ENCODE peak calls at places on chromosome 9, in seven cellular contexts. I, N, L, R, D, M and U are unnamed samples.

GRCh38 chr9:119509291-119509905 is 140.2 kb upstream of the BRINP1 start:
- DNase-seq in L (no peak), I (no peak), M (no peak), R (no peak), N (no peak), D (no peak), U (no peak)

GRCh38 chr9:33236571-33236970 is 3.4 kb upstream of the SPINK4 start:
- DNase-seq in R (no peak), L (no peak), D (no peak), I (peak), N (no peak), M (no peak), U (no peak)

GRCh38 chr9:137369911-137370630 is 52.9 kb downstream of the EXD3 start:
- DNase-seq in D (peak), L (no peak), I (no peak), N (no peak), M (no peak), R (no peak), U (no peak)

GRCh38 chr9:91824151-91824550 is 125.9 kb downstream of the ROR2 start:
- DNase-seq in D (no peak), N (no peak), L (no peak), I (no peak), M (no peak), R (no peak), U (no peak)

GRCh38 chr9:97714435-97714834 is 17.3 kb upstream of the XPA start:
- DNase-seq in M (no peak), R (no peak), L (peak), I (peak), N (no peak), D (no peak), U (no peak)

GRCh38 chr9:34994429-34995287 is 5.1 kb downstream of the DNAJB5 start:
- DNase-seq in L (peak), R (peak), I (peak), N (no peak), D (peak), M (peak), U (peak)

GRCh38 chr9:114988962-114989599 is 58.7 kb upstream of the TNFSF8 start:
- DNase-seq in M (peak), R (no peak), L (peak), D (no peak), I (no peak), N (no peak), U (no peak)

GRCh38 chr9:131146186-131146585 is 20.8 kb downstream of the NUP214 start:
- DNase-seq in D (no peak), R (no peak), L (no peak), N (no peak), M (no peak), I (no peak), U (no peak)

GRCh38 chr9:137088121-137088520 is 1.3 kb downstream of the MAN1B1 start:
- DNase-seq in R (no peak), M (no peak), D (no peak), N (no peak), I (no peak), L (no peak), U (no peak)

GRCh38 chr9:82763631-82764030 is 299.3 kb downstream of the RASEF start:
- DNase-seq in R (peak), D (no peak), L (no peak), I (no peak), M (no peak), N (no peak), U (no peak)

GRCh38 chr9:34326690-34327089 is 2.4 kb downstream of the KIF24 start:
- DNase-seq in N (no peak), R (no peak), M (no peak), I (no peak), D (no peak), L (no peak), U (no peak)

GRCh38 chr9:114434878-114435311 is 47.1 kb upstream of the AKNA start:
- DNase-seq in D (no peak), L (peak), N (peak), I (peak), M (peak), R (peak), U (peak)

GRCh38 chr9:137021979-137022619 is 5.9 kb downstream of the ABCA2 start:
- DNase-seq in D (peak), N (no peak), R (peak), M (peak), I (peak), L (peak), U (peak)

GRCh38 chr9:21454149-21454548 is 13.9 kb downstream of the IFNA1 start:
- DNase-seq in R (no peak), D (no peak), I (peak), L (no peak), N (no peak), M (no peak), U (no peak)

GRCh38 chr9:10045598-10045997 is 567.2 kb downstream of the PTPRD start:
- DNase-seq in I (peak), M (peak), R (peak), D (no peak), L (peak), N (peak), U (no peak)

GRCh38 chr9:100216178-100216787 is 117.2 kb downstream of the INVS start:
- DNase-seq in M (peak), L (peak), D (peak), N (peak), R (peak), I (peak), U (peak)

GRCh38 chr9:21677834-21678233 is 124.6 kb upstream of the MTAP start:
- DNase-seq in M (peak), R (no peak), D (no peak), N (no peak), L (peak), I (peak), U (no peak)

GRCh38 chr9:92974161-92974661 is 26.9 kb downstream of the FGD3 start:
- DNase-seq in N (no peak), I (no peak), M (peak), D (peak), L (no peak), R (no peak), U (no peak)

GRCh38 chr9:81671880-81672280 is 17.5 kb downstream of the TLE1 start:
- DNase-seq in D (no peak), R (no peak), N (no peak), L (peak), M (no peak), I (peak), U (no peak)

GRCh38 chr9:134955801-134956200 is 38.1 kb upstream of the FCN1 start:
- DNase-seq in L (no peak), N (no peak), I (no peak), M (no peak), D (no peak), R (no peak), U (no peak)
- H4K8ac ChIP-seq in L (no peak), N (no peak), I (no peak), M (no peak), D (no peak), R (no peak), U (no peak)

GRCh38 chr9:123049589-123050222 is 16.2 kb downstream of the GPR21 start:
- DNase-seq in L (no peak), I (peak), N (no peak), D (no peak), R (no peak), M (no peak), U (no peak)
- H4K8ac ChIP-seq in L (no peak), I (peak), N (no peak), D (no peak), R (no peak), M (no peak), U (no peak)

DNA sequence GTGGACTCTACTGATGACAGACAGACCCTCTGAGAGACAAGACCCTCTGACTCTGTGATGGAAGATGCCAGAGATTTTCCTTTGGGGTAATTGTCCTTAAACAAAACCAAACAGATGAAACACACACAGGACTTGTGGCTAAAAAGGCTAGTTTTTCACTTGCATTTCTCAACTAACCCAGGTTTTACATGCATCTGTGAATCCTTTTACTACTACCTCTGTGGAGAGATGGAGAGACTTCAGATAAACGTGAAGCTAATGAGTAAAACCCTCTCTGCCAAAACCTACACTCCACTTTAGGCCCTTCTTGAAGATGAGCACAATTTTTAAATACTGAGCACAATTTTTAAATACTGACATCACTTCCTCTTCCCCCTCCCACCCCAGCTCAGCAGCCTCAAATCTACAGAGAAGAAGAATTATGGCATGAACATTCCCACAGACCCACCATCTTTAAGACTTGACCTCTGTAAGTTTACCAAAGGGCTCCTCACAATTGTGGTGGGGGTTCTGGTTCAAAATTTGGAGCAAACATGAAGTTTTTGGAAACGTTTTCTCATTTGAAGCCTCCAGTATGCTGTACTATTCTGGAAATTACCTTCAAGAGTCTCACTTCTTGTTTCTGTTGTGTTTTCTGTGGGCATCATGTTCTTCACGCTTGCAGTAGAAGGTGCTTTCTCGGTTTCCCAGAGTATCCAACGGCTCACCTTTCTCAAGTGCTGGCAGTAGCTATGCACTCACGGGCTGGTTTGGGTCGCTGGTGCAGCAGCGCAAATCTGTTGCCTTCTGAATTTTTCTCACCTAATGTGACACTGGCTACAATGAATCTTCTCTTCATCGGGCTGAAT is 42.7 kb downstream of the ACER2 start:
- DNase-seq in L (no peak), I (no peak), N (no peak), M (no peak), D (no peak), R (no peak), U (no peak)
- H4K8ac ChIP-seq in L (no peak), I (no peak), N (no peak), M (no peak), D (no peak), R (no peak), U (no peak)

DNA sequence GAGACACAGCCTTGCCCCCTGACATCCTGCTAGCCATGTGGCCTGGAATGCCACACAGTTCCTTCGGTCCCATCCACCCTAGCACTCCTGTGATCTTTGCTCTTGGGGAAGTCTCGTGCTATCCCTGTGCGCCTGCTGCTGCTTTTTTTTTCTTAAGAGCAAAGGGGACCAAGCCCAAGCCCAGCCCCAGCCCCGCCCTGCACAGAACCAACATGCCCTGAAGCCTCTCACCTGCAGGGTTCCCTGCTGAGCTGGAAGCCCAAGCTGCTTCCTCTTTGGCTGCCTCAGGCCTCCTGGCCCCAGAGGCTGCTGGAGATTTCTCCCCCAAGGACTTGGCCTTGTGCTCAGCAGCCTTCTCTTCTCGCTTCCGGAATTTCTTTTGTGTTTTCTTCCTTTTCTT is 1.8 kb downstream of the SURF6 start:
- DNase-seq in M (no peak), D (no peak), R (peak), L (no peak), N (no peak), I (no peak), U (peak)
- H4K8ac ChIP-seq in M (no peak), D (no peak), R (no peak), L (no peak), N (no peak), I (no peak), U (no peak)

GRCh38 chr9:127451681-127452480 is 571 bp downstream of the LRSAM1 start:
- DNase-seq in L (peak), M (peak), D (peak), I (peak), N (no peak), R (peak), U (peak)
- H4K8ac ChIP-seq in L (peak), M (peak), D (no peak), I (peak), N (no peak), R (no peak), U (no peak)

DNA sequence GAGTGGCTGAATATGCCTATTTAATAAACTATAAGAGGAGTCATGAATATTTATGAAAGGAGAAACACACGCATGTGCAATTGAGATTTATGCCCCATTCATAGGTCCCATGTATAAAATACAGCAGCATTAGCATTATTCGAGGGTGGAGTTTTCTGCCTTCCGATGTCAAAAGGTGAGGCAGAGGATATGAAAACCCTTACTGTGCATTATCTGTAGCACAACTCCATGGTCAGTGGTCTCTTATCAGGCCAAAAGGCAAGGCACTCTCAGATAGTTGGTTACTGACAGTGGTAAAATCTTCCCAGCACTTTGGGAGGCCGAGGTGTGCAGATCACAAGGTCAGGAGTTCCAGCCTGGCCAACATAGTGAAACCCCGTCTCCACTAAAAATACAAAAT is 569.0 kb downstream of the ACTL7B start:
- DNase-seq in M (no peak), R (peak), N (no peak), I (no peak), L (no peak), D (no peak), U (no peak)
- H4K8ac ChIP-seq in M (no peak), R (no peak), N (no peak), I (no peak), L (no peak), D (no peak), U (no peak)